ENCODE peak calls at places on chromosomes 7 and 10, in five cellular contexts. J is adipocyte, S is neuronal stem cell, L is IMR-90, O is GM12878. G is an unnamed sample.

GRCh38 chr10:91424016-91424415 is 13.9 kb downstream of the HECTD2 start:
- DNase-seq in S (no peak), O (no peak), J (no peak), L (peak; percentile 49), G (no peak)

GRCh38 chr7:30598121-30598876 is 3.6 kb downstream of the GARS1 start:
- DNase-seq in S (no peak), L (peak; percentile 16), O (no peak), J (peak; percentile 58), G (no peak)

GRCh38 chr7:143002856-143003255 is 24.1 kb downstream of the OR9A2 start:
- DNase-seq in S (no peak), L (no peak), O (no peak), J (no peak), G (no peak)

GRCh38 chr10:88883443-88883799 is 3.4 kb downstream of the STAMBPL1 start:
- DNase-seq in L (no peak), J (peak; percentile 13), S (no peak), O (no peak), G (no peak)

GRCh38 chr10:12279281-12279680 is 70.1 kb upstream of the CAMK1D start:
- DNase-seq in S (no peak), O (no peak), L (peak; percentile 60), J (no peak), G (no peak)

GRCh38 chr7:37007319-37007718 is 283.0 kb upstream of the AOAH start:
- DNase-seq in S (no peak), J (no peak), O (no peak), L (no peak), G (no peak)

GRCh38 chr10:21424511-21424910 is 101.0 kb downstream of the SKIDA1 start:
- DNase-seq in O (no peak), S (no peak), J (no peak), L (peak; percentile 61), G (no peak)

GRCh38 chr10:103463456-103463855 is 4.8 kb upstream of the CALHM1 start:
- DNase-seq in L (no peak), J (no peak), O (no peak), S (no peak), G (no peak)

GRCh38 chr7:156752371-156753297 is 112.1 kb downstream of the RNF32 start:
- DNase-seq in J (peak; percentile 72), L (peak; percentile 83), S (peak; percentile 56), O (no peak), G (no peak)

GRCh38 chr7:25694690-25695089 is 457.3 kb upstream of the NFE2L3 start:
- DNase-seq in S (no peak), O (no peak), J (no peak), L (no peak), G (no peak)

GRCh38 chr7:142571581-142571980 is 177.7 kb upstream of the PRSS1 start:
- DNase-seq in O (no peak), S (no peak), L (peak; percentile 59), J (peak; percentile 31), G (no peak)

GRCh38 chr7:12943781-12944180 is 256.3 kb downstream of the ARL4A start:
- DNase-seq in S (no peak), J (no peak), O (no peak), L (no peak), G (no peak)

GRCh38 chr10:129760003-129760315 is 204.1 kb downstream of the EBF3 start:
- DNase-seq in J (no peak), S (no peak), O (no peak), L (no peak), G (peak; percentile 19)

GRCh38 chr10:24238527-24239247 is 29.7 kb downstream of the KIAA1217 start:
- DNase-seq in L (no peak), O (no peak), J (no peak), S (no peak), G (no peak)

GRCh38 chr7:91247497-91247896 is 16.7 kb upstream of the FZD1 start:
- DNase-seq in L (no peak), J (no peak), S (no peak), O (no peak), G (no peak)

GRCh38 chr7:159031750-159032149 is 112.9 kb downstream of the VIPR2 start:
- DNase-seq in S (no peak), O (no peak), L (no peak), J (no peak), G (peak; percentile 24)

GRCh38 chr10:116899626-116900025 is 50.3 kb downstream of the ENO4 start:
- DNase-seq in S (no peak), L (no peak), J (no peak), O (no peak), G (no peak)

GRCh38 chr7:93298671-93299070 is 66.5 kb downstream of the VPS50 start:
- DNase-seq in L (peak; percentile 42), S (no peak), J (peak; percentile 67), O (no peak), G (no peak)

DNA sequence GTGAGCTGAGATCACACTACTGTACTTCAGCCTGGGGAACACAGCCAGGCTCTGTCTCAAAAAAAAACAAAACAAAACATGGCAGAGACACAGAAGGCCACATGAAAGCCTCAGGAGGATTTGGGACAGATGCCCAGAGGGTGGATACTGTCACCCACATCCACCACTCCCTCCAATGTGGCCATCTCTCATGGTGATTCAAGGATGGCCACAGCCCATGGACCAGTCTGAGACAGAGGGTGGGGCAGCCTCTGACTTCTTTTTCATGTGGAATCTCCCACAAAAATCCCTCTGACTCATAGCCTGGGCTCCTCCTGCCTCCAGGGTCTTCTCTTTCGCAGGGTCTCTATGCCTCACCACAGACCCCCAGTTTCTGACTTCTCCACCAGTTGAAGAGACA is 59.0 kb upstream of the GTF2I start:
- DNase-seq in O (no peak), J (peak; percentile 35), S (no peak), L (peak; percentile 56), G (no peak)
- H3K9ac ChIP-seq in O (no peak overlapping the region), J (no peak overlapping the region), S (no peak overlapping the region), L (no peak overlapping the region), G (no peak overlapping the region)

GRCh38 chr10:20088302-20088701 is 272.1 kb downstream of the PLXDC2 start:
- DNase-seq in S (no peak), J (no peak), L (no peak), O (no peak), G (no peak)
- H3K9ac ChIP-seq in S (no peak overlapping the region), J (no peak overlapping the region), L (no peak overlapping the region), O (no peak overlapping the region), G (no peak overlapping the region)

DNA sequence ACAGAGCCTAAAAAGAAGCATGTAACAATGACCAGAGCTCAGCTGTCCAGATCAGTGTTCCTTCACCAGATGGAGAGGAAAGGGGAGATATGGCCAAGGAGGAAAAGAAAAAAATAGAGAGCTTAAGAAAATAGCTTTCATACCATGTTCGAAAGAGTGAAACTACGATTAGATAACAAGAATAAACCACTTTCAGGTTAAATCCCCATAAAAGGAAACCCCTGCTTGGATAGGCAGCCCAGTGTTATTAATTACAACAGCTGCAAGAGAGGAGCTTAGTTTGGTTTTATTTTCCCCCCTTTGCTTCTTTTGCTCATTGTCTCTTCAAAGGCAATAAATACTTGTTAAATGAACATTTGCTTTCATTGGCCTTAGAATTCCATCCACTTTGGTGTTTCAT is 160.7 kb downstream of the ZNF438 start:
- DNase-seq in S (no peak), O (no peak), L (no peak), J (no peak), G (no peak)
- H3K9ac ChIP-seq in S (no peak overlapping the region), O (no peak overlapping the region), L (no peak overlapping the region), J (no peak overlapping the region), G (no peak overlapping the region)

GRCh38 chr7:131057524-131058065 is 270.1 kb upstream of the MKLN1 start:
- DNase-seq in S (no peak), L (no peak), O (no peak), J (no peak), G (no peak)
- H3K9ac ChIP-seq in S (no peak overlapping the region), L (peak overlapping the region; percentile 7), O (no peak overlapping the region), J (peak overlapping the region; percentile 6), G (no peak overlapping the region)

DNA sequence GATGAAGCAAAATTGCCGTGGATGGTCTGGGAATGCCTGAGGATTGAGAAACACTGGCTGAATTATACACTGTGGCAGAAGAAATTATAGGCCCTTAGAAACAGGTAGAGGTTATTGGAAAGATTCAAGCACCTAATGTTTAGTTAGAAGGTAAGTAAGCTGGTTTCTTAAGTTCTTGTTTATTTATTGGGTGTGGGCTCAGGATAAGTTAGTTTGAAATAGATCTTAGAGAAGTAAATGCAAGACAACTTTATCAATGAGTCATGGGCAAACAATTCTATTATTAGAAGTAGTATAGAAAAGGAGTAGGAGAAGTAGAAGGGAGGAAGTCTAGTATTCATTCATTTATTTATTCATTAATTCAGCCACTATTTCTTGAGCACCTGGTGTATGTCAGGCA is 96.5 kb downstream of the KAT6B start:
- DNase-seq in S (no peak), L (peak; percentile 52), O (no peak), J (peak; percentile 32), G (no peak)
- H3K9ac ChIP-seq in S (no peak overlapping the region), L (no peak overlapping the region), O (no peak overlapping the region), J (no peak overlapping the region), G (no peak overlapping the region)

DNA sequence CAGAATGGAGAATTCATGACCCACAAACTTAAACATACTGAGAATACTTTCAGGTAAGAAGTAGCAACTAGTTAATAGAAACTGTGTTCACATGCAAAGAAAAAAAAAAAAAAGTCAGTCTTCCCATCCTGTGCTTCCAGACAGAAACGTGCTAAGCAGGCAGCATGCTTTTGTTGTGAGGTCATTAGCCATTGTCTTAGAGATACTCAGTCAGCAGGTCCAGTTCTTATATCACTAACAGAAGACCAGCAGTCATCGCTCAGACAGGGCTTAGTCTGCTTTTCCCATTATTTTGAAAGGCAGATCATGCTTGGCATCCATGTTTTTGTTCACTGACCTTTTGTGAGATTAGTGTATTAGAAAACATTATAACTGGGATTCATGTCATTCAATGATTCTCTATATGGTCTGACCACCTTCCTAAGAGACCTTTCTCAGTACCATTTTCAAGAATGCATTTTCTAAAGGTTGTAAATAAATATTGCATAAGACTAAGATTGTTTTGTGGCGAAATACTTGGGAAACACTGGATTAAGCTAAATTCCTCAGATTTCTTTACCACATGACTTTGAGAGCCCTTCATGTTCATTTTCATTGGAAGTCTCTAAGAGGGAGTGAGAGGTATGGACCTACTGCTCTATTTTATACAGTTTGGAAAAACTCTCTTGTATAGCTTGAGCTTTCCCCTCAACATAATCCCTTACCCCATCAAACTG is 45.0 kb upstream of the AGBL3 start:
- DNase-seq in L (peak; percentile 92), J (peak; percentile 72), O (no peak), S (peak; percentile 12), G (no peak)
- H3K9ac ChIP-seq in L (no peak overlapping the region), J (peak overlapping the region; percentile 27), O (no peak overlapping the region), S (no peak overlapping the region), G (no peak overlapping the region)

DNA sequence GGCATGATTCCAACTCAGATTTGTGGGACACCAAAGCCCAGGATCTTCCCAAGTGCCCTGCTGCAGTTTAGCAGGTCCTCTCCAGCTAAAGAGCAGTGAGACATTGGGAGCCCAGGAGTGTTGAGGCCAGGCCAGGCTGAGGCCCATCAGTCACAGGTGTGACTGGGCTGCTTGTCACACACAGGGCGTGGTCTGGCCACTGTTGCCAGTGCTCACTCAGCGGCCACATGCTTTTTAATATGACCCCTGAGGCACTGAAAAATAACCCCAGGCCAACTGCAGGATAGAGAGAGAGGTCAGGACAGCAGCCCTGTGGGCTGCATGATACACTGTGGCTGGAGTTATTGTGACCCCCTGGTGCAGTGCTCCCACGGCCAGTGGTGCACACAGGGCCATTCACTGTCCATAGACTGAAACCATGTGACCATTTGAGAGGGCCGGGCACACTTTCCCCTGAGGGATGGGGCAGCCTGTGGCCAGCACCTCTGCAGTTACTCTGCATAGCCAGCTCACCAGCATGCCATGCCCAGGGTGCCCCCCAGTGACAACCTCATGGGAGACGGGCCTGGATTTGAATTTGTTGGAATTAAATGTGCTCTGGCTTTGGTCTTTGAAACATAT is 4.2 kb downstream of the GDF2 start:
- DNase-seq in L (no peak), O (no peak), J (no peak), S (no peak), G (no peak)
- H3K9ac ChIP-seq in L (no peak overlapping the region), O (no peak overlapping the region), J (no peak overlapping the region), S (no peak overlapping the region), G (no peak overlapping the region)